ENCODE peak calls at places on chromosomes 6 and 20, in seven cellular contexts. Z is T-helper 9 cell, L is amniotic stem cell, C is NCI-H2107, E is anterior cingulate cortex, W is progenitor cell of endocrine pancreas, A is brain microvascular endothelial cell. H is an unnamed sample.

GRCh38 chr6:106381223-106381622 is 20.7 kb downstream of the CRYBG1 start:
- DNase-seq in A (no peak), Z (no peak), L (no peak), E (no peak), W (no peak), C (no peak), H (no peak)

GRCh38 chr6:66421570-66421969 is 714.5 kb upstream of the EYS start:
- DNase-seq in W (no peak), L (no peak), Z (no peak), A (no peak), E (no peak), C (no peak), H (no peak)

GRCh38 chr20:63978319-63979220 is 872 bp downstream of the SAMD10 start:
- DNase-seq in W (peak), Z (peak), A (no peak), E (no peak), C (no peak), L (no peak), H (peak)

GRCh38 chr6:151269318-151269995 is 29.7 kb downstream of the AKAP12 start:
- DNase-seq in E (no peak), W (no peak), L (peak), A (no peak), Z (no peak), C (no peak), H (no peak)

GRCh38 chr20:23243791-23244190 is 106.8 kb upstream of the NXT1 start:
- DNase-seq in L (no peak), E (no peak), C (no peak), W (no peak), A (no peak), Z (no peak), H (no peak)

GRCh38 chr6:88914885-88915598 is 48.4 kb downstream of the RNGTT start:
- DNase-seq in L (no peak), E (no peak), Z (no peak), A (no peak), W (no peak), C (no peak), H (no peak)

GRCh38 chr6:95648636-95649035 is 71.3 kb downstream of the MANEA start:
- DNase-seq in Z (no peak), L (no peak), E (no peak), A (no peak), W (no peak), C (no peak), H (no peak)

GRCh38 chr6:31178143-31179041 is 7.9 kb upstream of the POU5F1 start:
- DNase-seq in W (no peak), E (no peak), A (no peak), L (no peak), C (no peak), Z (no peak), H (no peak)

GRCh38 chr6:44514085-44514484 is 126.6 kb downstream of the CDC5L start:
- DNase-seq in E (no peak), W (no peak), Z (no peak), C (no peak), A (no peak), L (no peak), H (peak)

GRCh38 chr6:56363796-56364195 is 116.4 kb upstream of the COL21A1 start:
- DNase-seq in L (no peak), A (no peak), C (no peak), W (no peak), E (no peak), Z (no peak), H (no peak)

GRCh38 chr6:100923481-100923880 is 42.4 kb upstream of the ASCC3 start:
- DNase-seq in C (no peak), L (no peak), Z (no peak), E (no peak), W (no peak), A (no peak), H (no peak)

GRCh38 chr20:44247676-44248419 is 740 bp downstream of the GDAP1L1 start:
- DNase-seq in E (peak), W (peak), L (no peak), C (no peak), Z (no peak), A (peak), H (no peak)

GRCh38 chr6:129683606-129684322 is 26.2 kb downstream of the ARHGAP18 start:
- DNase-seq in E (peak), W (no peak), C (no peak), L (peak), A (peak), Z (peak), H (peak)

GRCh38 chr6:30515106-30515505 is 25.8 kb downstream of the HLA-E start:
- DNase-seq in W (no peak), A (no peak), E (no peak), L (no peak), Z (no peak), C (no peak), H (no peak)

GRCh38 chr20:52457826-52458225 is 266.2 kb upstream of the ZFP64 start:
- DNase-seq in W (no peak), L (no peak), E (no peak), C (no peak), Z (no peak), A (no peak), H (no peak)

GRCh38 chr6:884570-884969 is 191.6 kb upstream of the EXOC2 start:
- DNase-seq in L (no peak), W (no peak), E (no peak), C (no peak), Z (no peak), A (no peak), H (no peak)

GRCh38 chr20:6812530-6812929 is 45.0 kb downstream of the BMP2 start:
- DNase-seq in E (no peak), A (no peak), C (no peak), W (no peak), L (no peak), Z (no peak), H (no peak)

GRCh38 chr6:37525460-37526357 is 26.0 kb upstream of the CCDC167 start:
- DNase-seq in E (no peak), C (no peak), L (no peak), W (no peak), Z (no peak), A (peak), H (no peak)

GRCh38 chr6:53358440-53359087 is 9.8 kb upstream of the ELOVL5 start:
- DNase-seq in E (no peak), A (no peak), L (no peak), W (no peak), Z (no peak), C (no peak), H (no peak)

GRCh38 chr6:43386492-43386891 is 17.0 kb upstream of the ZNF318 start:
- DNase-seq in Z (no peak), C (no peak), A (no peak), E (no peak), L (no peak), W (no peak), H (no peak)

GRCh38 chr20:17504898-17505663 is 26.1 kb downstream of the BFSP1 start:
- DNase-seq in W (no peak), L (no peak), E (peak), Z (peak), C (no peak), A (peak), H (peak)

GRCh38 chr6:81228912-81229540 is 523.5 kb downstream of the TENT5A start:
- DNase-seq in W (no peak), A (peak), L (no peak), Z (no peak), C (no peak), E (no peak), H (no peak)

H was measured in upper lobe of right lung.